ENCODE peak calls at places on chromosomes 2 and 18, in six cellular contexts. One of them, this sample, is unnamed.
A peak's percentile ranks its signal among the peaks of the same experiment; 100 is the strongest.

GRCh38 chr2:152407204-152407721 is 72.3 kb downstream of the FMNL2 start:
- DNase-seq in IMR-90: peak; percentile 54
- DNase-seq in neuronal stem cell: peak; percentile 54
- DNase-seq in mesenchymal stem cell: peak; percentile 76
- DNase-seq in trophoblast cell: peak; percentile 45
- DNase-seq in H1: no peak
- DNase-seq in this sample: peak; percentile 63

GRCh38 chr2:131556998-131557397 is 29.3 kb downstream of the CCDC74A start:
- DNase-seq in IMR-90: no peak
- DNase-seq in neuronal stem cell: no peak
- DNase-seq in mesenchymal stem cell: no peak
- DNase-seq in trophoblast cell: no peak
- DNase-seq in H1: no peak
- DNase-seq in this sample: no peak

GRCh38 chr2:101516833-101517690 is 42.1 kb upstream of the RFX8 start:
- DNase-seq in IMR-90: peak; percentile 94
- DNase-seq in neuronal stem cell: no peak
- DNase-seq in mesenchymal stem cell: peak; percentile 86
- DNase-seq in trophoblast cell: peak; percentile 17
- DNase-seq in H1: no peak
- DNase-seq in this sample: no peak

GRCh38 chr2:176769499-176770350 is 442.9 kb upstream of the HNRNPA3 start:
- DNase-seq in IMR-90: no peak
- DNase-seq in neuronal stem cell: no peak
- DNase-seq in mesenchymal stem cell: no peak
- DNase-seq in trophoblast cell: no peak
- DNase-seq in H1: no peak
- DNase-seq in this sample: no peak

GRCh38 chr2:64819774-64820688 is 166.3 kb upstream of the SERTAD2 start:
- DNase-seq in IMR-90: no peak
- DNase-seq in neuronal stem cell: no peak
- DNase-seq in mesenchymal stem cell: no peak
- DNase-seq in trophoblast cell: no peak
- DNase-seq in H1: no peak
- DNase-seq in this sample: no peak

GRCh38 chr2:237012577-237013237 is 73.0 kb upstream of the COPS8 start:
- DNase-seq in IMR-90: peak; percentile 77
- DNase-seq in neuronal stem cell: no peak
- DNase-seq in mesenchymal stem cell: peak; percentile 58
- DNase-seq in trophoblast cell: peak; percentile 77
- DNase-seq in H1: no peak
- DNase-seq in this sample: no peak

GRCh38 chr2:149129433-149129832 is 90.9 kb downstream of the LYPD6B start:
- DNase-seq in IMR-90: no peak
- DNase-seq in neuronal stem cell: no peak
- DNase-seq in mesenchymal stem cell: peak; percentile 66
- DNase-seq in trophoblast cell: no peak
- DNase-seq in H1: no peak
- DNase-seq in this sample: no peak

GRCh38 chr2:203934006-203934632 is 2.4 kb upstream of the ICOS start:
- DNase-seq in IMR-90: no peak
- DNase-seq in neuronal stem cell: no peak
- DNase-seq in mesenchymal stem cell: no peak
- DNase-seq in trophoblast cell: no peak
- DNase-seq in H1: no peak
- DNase-seq in this sample: no peak

GRCh38 chr2:203871371-203871983 is 3.9 kb downstream of the CTLA4 start:
- DNase-seq in IMR-90: no peak
- DNase-seq in neuronal stem cell: no peak
- DNase-seq in mesenchymal stem cell: no peak
- DNase-seq in trophoblast cell: no peak
- DNase-seq in H1: no peak
- DNase-seq in this sample: no peak

GRCh38 chr2:3495956-3496355 is 23.4 kb downstream of the ADI1 start:
- DNase-seq in IMR-90: no peak
- DNase-seq in neuronal stem cell: no peak
- DNase-seq in mesenchymal stem cell: no peak
- DNase-seq in trophoblast cell: no peak
- DNase-seq in H1: no peak
- DNase-seq in this sample: no peak

GRCh38 chr18:56210466-56210865 is 427.9 kb downstream of the TXNL1 start:
- DNase-seq in IMR-90: no peak
- DNase-seq in neuronal stem cell: no peak
- DNase-seq in mesenchymal stem cell: no peak
- DNase-seq in trophoblast cell: no peak
- DNase-seq in H1: no peak
- DNase-seq in this sample: no peak

GRCh38 chr18:23842305-23842704 is 153.1 kb downstream of the LAMA3 start:
- DNase-seq in IMR-90: no peak
- DNase-seq in neuronal stem cell: no peak
- DNase-seq in mesenchymal stem cell: no peak
- DNase-seq in trophoblast cell: no peak
- DNase-seq in H1: no peak
- DNase-seq in this sample: no peak

GRCh38 chr2:216915548-216916128 is 55.8 kb upstream of the TNP1 start:
- DNase-seq in IMR-90: no peak
- DNase-seq in neuronal stem cell: no peak
- DNase-seq in mesenchymal stem cell: no peak
- DNase-seq in trophoblast cell: no peak
- DNase-seq in H1: no peak
- DNase-seq in this sample: no peak

GRCh38 chr18:26621161-26622026 is 73.0 kb upstream of the KCTD1 start:
- DNase-seq in IMR-90: no peak
- DNase-seq in neuronal stem cell: peak; percentile 27
- DNase-seq in mesenchymal stem cell: peak; percentile 26
- DNase-seq in trophoblast cell: peak; percentile 73
- DNase-seq in H1: peak; percentile 33
- DNase-seq in this sample: peak; percentile 65

GRCh38 chr2:59171019-59171418 is 929.9 kb upstream of the FANCL start:
- DNase-seq in IMR-90: no peak
- DNase-seq in neuronal stem cell: no peak
- DNase-seq in mesenchymal stem cell: no peak
- DNase-seq in trophoblast cell: no peak
- DNase-seq in H1: no peak
- DNase-seq in this sample: no peak

GRCh38 chr18:57051586-57052044 is 95.3 kb upstream of the BOD1L2 start:
- DNase-seq in IMR-90: no peak
- DNase-seq in neuronal stem cell: no peak
- DNase-seq in mesenchymal stem cell: no peak
- DNase-seq in trophoblast cell: no peak
- DNase-seq in H1: no peak
- DNase-seq in this sample: no peak

GRCh38 chr2:232354069-232354468 is 24.5 kb upstream of the ALPP start:
- DNase-seq in IMR-90: no peak
- DNase-seq in neuronal stem cell: no peak
- DNase-seq in mesenchymal stem cell: no peak
- DNase-seq in trophoblast cell: no peak
- DNase-seq in H1: no peak
- DNase-seq in this sample: no peak

GRCh38 chr18:79392226-79392625 is 3.5 kb upstream of the NFATC1 start:
- DNase-seq in IMR-90: no peak
- DNase-seq in neuronal stem cell: no peak
- DNase-seq in mesenchymal stem cell: no peak
- DNase-seq in trophoblast cell: no peak
- DNase-seq in H1: no peak
- DNase-seq in this sample: no peak

GRCh38 chr2:205405752-205406151 is 276.5 kb upstream of the NRP2 start:
- DNase-seq in IMR-90: peak; percentile 94
- DNase-seq in neuronal stem cell: no peak
- DNase-seq in mesenchymal stem cell: peak; percentile 26
- DNase-seq in trophoblast cell: no peak
- DNase-seq in H1: no peak
- DNase-seq in this sample: no peak

DNA sequence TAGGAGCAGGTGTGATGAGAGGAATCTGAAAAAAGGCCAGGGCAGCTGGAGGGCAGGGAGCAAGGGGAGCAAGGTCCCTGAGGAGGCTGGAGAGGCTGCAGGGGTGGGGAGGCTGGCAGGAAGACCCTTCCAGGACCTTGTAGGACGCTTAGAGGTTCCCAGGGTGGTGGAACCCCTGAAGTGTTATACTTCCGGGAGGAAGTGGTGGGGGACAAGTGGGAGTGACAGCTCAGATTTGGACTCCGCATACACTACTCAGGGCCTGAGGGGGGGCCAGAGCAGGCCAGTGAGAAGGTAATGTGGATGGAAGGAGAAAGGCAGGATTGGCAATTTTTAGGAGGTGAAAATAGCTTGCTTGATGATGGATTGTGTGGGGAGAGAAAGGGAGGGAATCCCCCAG is 1.9 kb upstream of the NCAPH start:
- DNase-seq in IMR-90: no peak
- DNase-seq in neuronal stem cell: no peak
- DNase-seq in mesenchymal stem cell: no peak
- DNase-seq in trophoblast cell: no peak
- DNase-seq in H1: no peak
- DNase-seq in this sample: no peak
- H4K91ac ChIP-seq in IMR-90: no peak overlapping the region
- H4K91ac ChIP-seq in neuronal stem cell: no peak overlapping the region
- H4K91ac ChIP-seq in mesenchymal stem cell: no peak overlapping the region
- H4K91ac ChIP-seq in trophoblast cell: no peak overlapping the region
- H4K91ac ChIP-seq in H1: no peak overlapping the region
- H4K91ac ChIP-seq in this sample: no peak overlapping the region

GRCh38 chr2:144472046-144472412 is 47.9 kb downstream of the ZEB2 start:
- DNase-seq in IMR-90: no peak
- DNase-seq in neuronal stem cell: no peak
- DNase-seq in mesenchymal stem cell: no peak
- DNase-seq in trophoblast cell: no peak
- DNase-seq in H1: no peak
- DNase-seq in this sample: no peak

GRCh38 chr2:144472911-144473310 is 47.0 kb downstream of the ZEB2 start:
- DNase-seq in IMR-90: no peak
- DNase-seq in neuronal stem cell: no peak
- DNase-seq in mesenchymal stem cell: no peak
- DNase-seq in trophoblast cell: no peak
- DNase-seq in H1: no peak
- DNase-seq in this sample: no peak

GRCh38 chr2:144475044-144475443 is 44.9 kb downstream of the ZEB2 start:
- DNase-seq in IMR-90: no peak
- DNase-seq in neuronal stem cell: no peak
- DNase-seq in mesenchymal stem cell: no peak
- DNase-seq in trophoblast cell: no peak
- DNase-seq in H1: no peak
- DNase-seq in this sample: no peak

GRCh38 chr2:144475596-144475995 is 44.3 kb downstream of the ZEB2 start:
- DNase-seq in IMR-90: no peak
- DNase-seq in neuronal stem cell: no peak
- DNase-seq in mesenchymal stem cell: no peak
- DNase-seq in trophoblast cell: no peak
- DNase-seq in H1: no peak
- DNase-seq in this sample: no peak

DNA sequence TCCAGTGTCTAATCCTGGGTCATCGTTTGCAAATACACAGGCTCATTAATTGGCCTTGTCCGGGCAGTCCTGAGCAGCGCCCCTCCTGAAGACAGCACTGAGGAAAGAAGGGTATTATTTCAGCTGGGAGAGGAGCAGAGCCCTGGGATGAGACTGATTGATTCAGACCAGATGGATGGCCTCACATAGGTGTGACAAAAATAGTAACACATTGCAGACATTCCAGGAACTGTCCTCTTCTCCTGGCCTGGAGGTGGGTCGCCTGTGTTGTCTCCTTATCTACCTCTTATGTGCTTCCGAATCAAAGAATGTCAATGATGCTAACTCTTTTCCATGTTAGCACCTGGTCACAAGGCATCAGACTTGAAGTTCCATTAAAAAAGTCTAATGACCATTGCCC is 45.9 kb downstream of the ZEB2 start:
- DNase-seq in IMR-90: no peak
- DNase-seq in neuronal stem cell: no peak
- DNase-seq in mesenchymal stem cell: no peak
- DNase-seq in trophoblast cell: peak; percentile 28
- DNase-seq in H1: no peak
- DNase-seq in this sample: no peak
- H3K18ac ChIP-seq in IMR-90: no peak overlapping the region
- H3K18ac ChIP-seq in neuronal stem cell: no peak overlapping the region
- H3K18ac ChIP-seq in mesenchymal stem cell: no peak overlapping the region
- H3K18ac ChIP-seq in trophoblast cell: no peak overlapping the region
- H3K18ac ChIP-seq in H1: no peak overlapping the region
- H3K18ac ChIP-seq in this sample: no peak overlapping the region

GRCh38 chr2:183078163-183078466 is 432 bp upstream of the DUSP19 start:
- DNase-seq in IMR-90: no peak
- DNase-seq in neuronal stem cell: no peak
- DNase-seq in mesenchymal stem cell: no peak
- DNase-seq in trophoblast cell: no peak
- DNase-seq in H1: no peak
- DNase-seq in this sample: peak; percentile 74

GRCh38 chr2:183081908-183082307 is 3.4 kb downstream of the DUSP19 start:
- DNase-seq in IMR-90: peak; percentile 20
- DNase-seq in neuronal stem cell: no peak
- DNase-seq in mesenchymal stem cell: no peak
- DNase-seq in trophoblast cell: no peak
- DNase-seq in H1: no peak
- DNase-seq in this sample: no peak

GRCh38 chr2:183078467-183079334 is at the start of gene DUSP19:
- DNase-seq in IMR-90: peak; percentile 91
- DNase-seq in neuronal stem cell: peak; percentile 94
- DNase-seq in mesenchymal stem cell: peak; percentile 93
- DNase-seq in trophoblast cell: peak; percentile 100
- DNase-seq in H1: peak; percentile 94
- DNase-seq in this sample: peak; percentile 96

DNA sequence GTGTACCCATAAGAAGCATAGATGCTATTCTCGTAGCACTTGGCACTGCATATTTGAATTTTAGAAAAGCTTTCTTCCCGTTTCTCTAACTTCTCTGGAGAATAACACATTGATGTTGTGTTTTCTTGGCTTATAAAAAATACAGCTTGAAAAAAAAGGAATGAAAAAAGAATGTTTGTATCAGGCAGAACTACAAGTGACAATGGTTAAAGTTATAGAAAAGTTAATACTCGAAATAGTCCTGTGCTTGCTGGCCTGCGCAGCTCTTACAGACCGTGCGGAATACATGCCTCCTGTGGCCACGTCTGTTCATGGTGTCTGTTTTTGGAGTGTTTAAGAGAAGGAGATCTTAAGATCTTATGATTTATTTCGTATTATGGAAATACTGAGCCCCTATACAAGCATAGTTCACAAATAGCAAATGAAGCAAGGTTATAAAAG is 808 bp downstream of the DUSP19 start:
- DNase-seq in IMR-90: no peak
- DNase-seq in neuronal stem cell: no peak
- DNase-seq in mesenchymal stem cell: no peak
- DNase-seq in trophoblast cell: no peak
- DNase-seq in H1: no peak
- DNase-seq in this sample: no peak
- H3K4me1 ChIP-seq in IMR-90: no peaks in the 10 kb centered on the region
- H3K4me1 ChIP-seq in neuronal stem cell: no peaks in the 10 kb centered on the region
- H3K4me1 ChIP-seq in mesenchymal stem cell: no peaks in the 10 kb centered on the region
- H3K4me1 ChIP-seq in trophoblast cell: peaks cover 4% of the 10 kb centered on the region
- H3K4me1 ChIP-seq in H1: peaks cover 6% of the 10 kb centered on the region
- H3K4me1 ChIP-seq in this sample: peaks cover 2% of the 10 kb centered on the region

DNA sequence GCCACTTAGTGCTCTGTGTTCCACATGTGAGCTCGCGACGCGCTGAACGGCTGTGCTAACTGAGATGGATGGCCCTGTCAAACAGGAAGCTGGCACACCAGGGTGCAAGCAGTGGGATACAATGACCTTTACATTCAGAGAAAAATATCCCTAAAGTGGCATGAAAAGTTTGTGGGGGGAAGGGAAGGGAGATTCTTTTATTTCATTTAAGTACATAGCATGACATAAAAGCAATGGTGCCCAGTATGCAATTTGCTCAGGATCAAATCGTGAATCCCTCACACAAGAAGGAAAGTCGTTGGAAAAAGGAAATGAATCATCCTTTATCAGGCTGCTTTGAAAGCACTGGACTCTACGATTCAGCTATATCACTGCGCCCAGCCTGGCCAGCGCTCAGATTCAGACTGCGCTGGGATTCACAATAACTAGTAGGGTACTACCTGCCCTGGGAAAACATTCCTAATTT is 26.0 kb downstream of the SATB2 start:
- DNase-seq in IMR-90: peak; percentile 57
- DNase-seq in neuronal stem cell: no peak
- DNase-seq in mesenchymal stem cell: peak; percentile 56
- DNase-seq in trophoblast cell: no peak
- DNase-seq in H1: no peak
- DNase-seq in this sample: peak; percentile 61
- H4K91ac ChIP-seq in IMR-90: no peak overlapping the region
- H4K91ac ChIP-seq in neuronal stem cell: no peak overlapping the region
- H4K91ac ChIP-seq in mesenchymal stem cell: no peak overlapping the region
- H4K91ac ChIP-seq in trophoblast cell: no peak overlapping the region
- H4K91ac ChIP-seq in H1: no peak overlapping the region
- H4K91ac ChIP-seq in this sample: no peak overlapping the region